ENCODE peak calls at places on chromosomes 12 and 14, in ten cellular contexts. One of them, this sample, is unnamed.
A peak's percentile ranks its signal among the peaks of the same experiment; 100 is the strongest.

GRCh38 chr12:83841620-83842019 is 1071.0 kb downstream of the SLC6A15 start:
- DNase-seq in CD4-positive, CD25-positive, alpha-beta regulatory T cell: no peak
- DNase-seq in cardiac fibroblast: no peak
- DNase-seq in neuronal stem cell: no peak
- DNase-seq in CD4-positive, alpha-beta T cell: no peak
- DNase-seq in uterus: no peak
- DNase-seq in activated CD8-positive, alpha-beta memory T cell treated with anti-CD3 and anti-CD28 coated beads for 24 hours: no peak
- DNase-seq in substantia nigra: no peak
- DNase-seq in heart left ventricle: no peak
- DNase-seq in stimulated activated CD4-positive, alpha-beta T cell treated with anti-CD3 and anti-CD28 coated beads, TNF-alpha, amount 100 ng/mL, for 1 hour: no peak
- DNase-seq in this sample: no peak

GRCh38 chr14:100155049-100155621 is 4.3 kb downstream of the DEGS2 start:
- DNase-seq in heart left ventricle: no peak
- DNase-seq in CD4-positive, alpha-beta T cell: no peak
- DNase-seq in neuronal stem cell: no peak
- DNase-seq in CD4-positive, CD25-positive, alpha-beta regulatory T cell: no peak
- DNase-seq in substantia nigra: no peak
- DNase-seq in uterus: no peak
- DNase-seq in cardiac fibroblast: no peak
- DNase-seq in activated CD8-positive, alpha-beta memory T cell treated with anti-CD3 and anti-CD28 coated beads for 24 hours: peak; percentile 72
- DNase-seq in stimulated activated CD4-positive, alpha-beta T cell treated with anti-CD3 and anti-CD28 coated beads, TNF-alpha, amount 100 ng/mL, for 1 hour: no peak
- DNase-seq in this sample: no peak

GRCh38 chr14:55929136-55929535 is 189.1 kb upstream of the PELI2 start:
- DNase-seq in stimulated activated CD4-positive, alpha-beta T cell treated with anti-CD3 and anti-CD28 coated beads, TNF-alpha, amount 100 ng/mL, for 1 hour: no peak
- DNase-seq in neuronal stem cell: no peak
- DNase-seq in heart left ventricle: no peak
- DNase-seq in CD4-positive, CD25-positive, alpha-beta regulatory T cell: no peak
- DNase-seq in substantia nigra: no peak
- DNase-seq in cardiac fibroblast: no peak
- DNase-seq in CD4-positive, alpha-beta T cell: no peak
- DNase-seq in activated CD8-positive, alpha-beta memory T cell treated with anti-CD3 and anti-CD28 coated beads for 24 hours: no peak
- DNase-seq in uterus: no peak
- DNase-seq in this sample: no peak

GRCh38 chr12:31331242-31331641 is 5.3 kb upstream of the SINHCAF start:
- DNase-seq in CD4-positive, CD25-positive, alpha-beta regulatory T cell: no peak
- DNase-seq in heart left ventricle: no peak
- DNase-seq in neuronal stem cell: no peak
- DNase-seq in uterus: no peak
- DNase-seq in activated CD8-positive, alpha-beta memory T cell treated with anti-CD3 and anti-CD28 coated beads for 24 hours: no peak
- DNase-seq in CD4-positive, alpha-beta T cell: no peak
- DNase-seq in stimulated activated CD4-positive, alpha-beta T cell treated with anti-CD3 and anti-CD28 coated beads, TNF-alpha, amount 100 ng/mL, for 1 hour: no peak
- DNase-seq in substantia nigra: no peak
- DNase-seq in cardiac fibroblast: no peak
- DNase-seq in this sample: no peak

GRCh38 chr14:100536141-100536540 is 51.1 kb downstream of the BEGAIN start:
- DNase-seq in neuronal stem cell: no peak
- DNase-seq in activated CD8-positive, alpha-beta memory T cell treated with anti-CD3 and anti-CD28 coated beads for 24 hours: no peak
- DNase-seq in substantia nigra: no peak
- DNase-seq in CD4-positive, CD25-positive, alpha-beta regulatory T cell: no peak
- DNase-seq in cardiac fibroblast: no peak
- DNase-seq in heart left ventricle: peak; percentile 1
- DNase-seq in CD4-positive, alpha-beta T cell: no peak
- DNase-seq in stimulated activated CD4-positive, alpha-beta T cell treated with anti-CD3 and anti-CD28 coated beads, TNF-alpha, amount 100 ng/mL, for 1 hour: no peak
- DNase-seq in uterus: no peak
- DNase-seq in this sample: no peak

GRCh38 chr12:120361506-120362208 is 7.3 kb downstream of the MSI1 start:
- DNase-seq in activated CD8-positive, alpha-beta memory T cell treated with anti-CD3 and anti-CD28 coated beads for 24 hours: no peak
- DNase-seq in cardiac fibroblast: peak; percentile 83
- DNase-seq in neuronal stem cell: peak; percentile 99
- DNase-seq in CD4-positive, alpha-beta T cell: no peak
- DNase-seq in stimulated activated CD4-positive, alpha-beta T cell treated with anti-CD3 and anti-CD28 coated beads, TNF-alpha, amount 100 ng/mL, for 1 hour: no peak
- DNase-seq in substantia nigra: peak; percentile 55
- DNase-seq in heart left ventricle: peak; percentile 68
- DNase-seq in CD4-positive, CD25-positive, alpha-beta regulatory T cell: no peak
- DNase-seq in uterus: peak; percentile 62
- DNase-seq in this sample: no peak

GRCh38 chr12:8917751-8918150 is 3.4 kb downstream of the PHC1 start:
- DNase-seq in heart left ventricle: no peak
- DNase-seq in substantia nigra: no peak
- DNase-seq in stimulated activated CD4-positive, alpha-beta T cell treated with anti-CD3 and anti-CD28 coated beads, TNF-alpha, amount 100 ng/mL, for 1 hour: no peak
- DNase-seq in uterus: no peak
- DNase-seq in CD4-positive, alpha-beta T cell: no peak
- DNase-seq in neuronal stem cell: no peak
- DNase-seq in activated CD8-positive, alpha-beta memory T cell treated with anti-CD3 and anti-CD28 coated beads for 24 hours: no peak
- DNase-seq in CD4-positive, CD25-positive, alpha-beta regulatory T cell: no peak
- DNase-seq in cardiac fibroblast: no peak
- DNase-seq in this sample: no peak

GRCh38 chr12:89243786-89244185 is 108.5 kb downstream of the DUSP6 start:
- DNase-seq in substantia nigra: no peak
- DNase-seq in neuronal stem cell: no peak
- DNase-seq in stimulated activated CD4-positive, alpha-beta T cell treated with anti-CD3 and anti-CD28 coated beads, TNF-alpha, amount 100 ng/mL, for 1 hour: no peak
- DNase-seq in CD4-positive, alpha-beta T cell: no peak
- DNase-seq in CD4-positive, CD25-positive, alpha-beta regulatory T cell: no peak
- DNase-seq in activated CD8-positive, alpha-beta memory T cell treated with anti-CD3 and anti-CD28 coated beads for 24 hours: no peak
- DNase-seq in uterus: no peak
- DNase-seq in cardiac fibroblast: no peak
- DNase-seq in heart left ventricle: no peak
- DNase-seq in this sample: no peak

GRCh38 chr12:114692558-114693531 is 8.9 kb upstream of the TBX3 start:
- DNase-seq in cardiac fibroblast: no peak
- DNase-seq in substantia nigra: no peak
- DNase-seq in CD4-positive, CD25-positive, alpha-beta regulatory T cell: no peak
- DNase-seq in CD4-positive, alpha-beta T cell: no peak
- DNase-seq in uterus: no peak
- DNase-seq in heart left ventricle: no peak
- DNase-seq in neuronal stem cell: no peak
- DNase-seq in stimulated activated CD4-positive, alpha-beta T cell treated with anti-CD3 and anti-CD28 coated beads, TNF-alpha, amount 100 ng/mL, for 1 hour: no peak
- DNase-seq in activated CD8-positive, alpha-beta memory T cell treated with anti-CD3 and anti-CD28 coated beads for 24 hours: no peak
- DNase-seq in this sample: no peak

GRCh38 chr12:14833952-14834351 is 9.4 kb downstream of the ART4 start:
- DNase-seq in stimulated activated CD4-positive, alpha-beta T cell treated with anti-CD3 and anti-CD28 coated beads, TNF-alpha, amount 100 ng/mL, for 1 hour: no peak
- DNase-seq in CD4-positive, alpha-beta T cell: no peak
- DNase-seq in substantia nigra: no peak
- DNase-seq in heart left ventricle: no peak
- DNase-seq in neuronal stem cell: no peak
- DNase-seq in CD4-positive, CD25-positive, alpha-beta regulatory T cell: no peak
- DNase-seq in cardiac fibroblast: no peak
- DNase-seq in activated CD8-positive, alpha-beta memory T cell treated with anti-CD3 and anti-CD28 coated beads for 24 hours: no peak
- DNase-seq in uterus: no peak
- DNase-seq in this sample: no peak

GRCh38 chr14:22549981-22550670 is 38.9 kb downstream of the DAD1 start:
- DNase-seq in CD4-positive, CD25-positive, alpha-beta regulatory T cell: peak; percentile 66
- DNase-seq in uterus: no peak
- DNase-seq in activated CD8-positive, alpha-beta memory T cell treated with anti-CD3 and anti-CD28 coated beads for 24 hours: peak; percentile 86
- DNase-seq in neuronal stem cell: no peak
- DNase-seq in CD4-positive, alpha-beta T cell: peak; percentile 60
- DNase-seq in stimulated activated CD4-positive, alpha-beta T cell treated with anti-CD3 and anti-CD28 coated beads, TNF-alpha, amount 100 ng/mL, for 1 hour: no peak
- DNase-seq in substantia nigra: no peak
- DNase-seq in heart left ventricle: no peak
- DNase-seq in cardiac fibroblast: peak; percentile 42
- DNase-seq in this sample: no peak

GRCh38 chr14:99246536-99247083 is 25.4 kb downstream of the BCL11B start:
- DNase-seq in cardiac fibroblast: no peak
- DNase-seq in CD4-positive, alpha-beta T cell: peak; percentile 58
- DNase-seq in CD4-positive, CD25-positive, alpha-beta regulatory T cell: no peak
- DNase-seq in activated CD8-positive, alpha-beta memory T cell treated with anti-CD3 and anti-CD28 coated beads for 24 hours: peak; percentile 78
- DNase-seq in substantia nigra: no peak
- DNase-seq in neuronal stem cell: no peak
- DNase-seq in heart left ventricle: no peak
- DNase-seq in uterus: no peak
- DNase-seq in stimulated activated CD4-positive, alpha-beta T cell treated with anti-CD3 and anti-CD28 coated beads, TNF-alpha, amount 100 ng/mL, for 1 hour: no peak
- DNase-seq in this sample: no peak

GRCh38 chr14:34537677-34538009 is 1.9 kb downstream of the EAPP start:
- DNase-seq in uterus: no peak
- DNase-seq in stimulated activated CD4-positive, alpha-beta T cell treated with anti-CD3 and anti-CD28 coated beads, TNF-alpha, amount 100 ng/mL, for 1 hour: no peak
- DNase-seq in cardiac fibroblast: no peak
- DNase-seq in activated CD8-positive, alpha-beta memory T cell treated with anti-CD3 and anti-CD28 coated beads for 24 hours: no peak
- DNase-seq in CD4-positive, CD25-positive, alpha-beta regulatory T cell: no peak
- DNase-seq in heart left ventricle: no peak
- DNase-seq in neuronal stem cell: no peak
- DNase-seq in CD4-positive, alpha-beta T cell: no peak
- DNase-seq in substantia nigra: no peak
- DNase-seq in this sample: no peak

GRCh38 chr12:88627501-88627900 is 47.2 kb upstream of the KITLG start:
- DNase-seq in cardiac fibroblast: peak; percentile 40
- DNase-seq in CD4-positive, alpha-beta T cell: no peak
- DNase-seq in substantia nigra: no peak
- DNase-seq in heart left ventricle: no peak
- DNase-seq in CD4-positive, CD25-positive, alpha-beta regulatory T cell: no peak
- DNase-seq in stimulated activated CD4-positive, alpha-beta T cell treated with anti-CD3 and anti-CD28 coated beads, TNF-alpha, amount 100 ng/mL, for 1 hour: no peak
- DNase-seq in neuronal stem cell: no peak
- DNase-seq in uterus: no peak
- DNase-seq in activated CD8-positive, alpha-beta memory T cell treated with anti-CD3 and anti-CD28 coated beads for 24 hours: no peak
- DNase-seq in this sample: no peak

GRCh38 chr12:48197967-48198618 is 5.0 kb downstream of the OR10AD1 start:
- DNase-seq in CD4-positive, alpha-beta T cell: peak; percentile 80
- DNase-seq in cardiac fibroblast: peak; percentile 96
- DNase-seq in neuronal stem cell: peak; percentile 90
- DNase-seq in uterus: peak; percentile 96
- DNase-seq in heart left ventricle: peak; percentile 99
- DNase-seq in stimulated activated CD4-positive, alpha-beta T cell treated with anti-CD3 and anti-CD28 coated beads, TNF-alpha, amount 100 ng/mL, for 1 hour: peak; percentile 76
- DNase-seq in CD4-positive, CD25-positive, alpha-beta regulatory T cell: peak; percentile 88
- DNase-seq in activated CD8-positive, alpha-beta memory T cell treated with anti-CD3 and anti-CD28 coated beads for 24 hours: peak; percentile 94
- DNase-seq in substantia nigra: peak; percentile 78
- DNase-seq in this sample: peak; percentile 87

GRCh38 chr12:61538951-61539350 is 721.3 kb upstream of the USP15 start:
- DNase-seq in heart left ventricle: no peak
- DNase-seq in neuronal stem cell: no peak
- DNase-seq in uterus: no peak
- DNase-seq in stimulated activated CD4-positive, alpha-beta T cell treated with anti-CD3 and anti-CD28 coated beads, TNF-alpha, amount 100 ng/mL, for 1 hour: no peak
- DNase-seq in cardiac fibroblast: no peak
- DNase-seq in substantia nigra: no peak
- DNase-seq in activated CD8-positive, alpha-beta memory T cell treated with anti-CD3 and anti-CD28 coated beads for 24 hours: no peak
- DNase-seq in CD4-positive, CD25-positive, alpha-beta regulatory T cell: no peak
- DNase-seq in CD4-positive, alpha-beta T cell: no peak
- DNase-seq in this sample: no peak

GRCh38 chr12:50566066-50566465 is 61.3 kb downstream of the DIP2B start:
- DNase-seq in activated CD8-positive, alpha-beta memory T cell treated with anti-CD3 and anti-CD28 coated beads for 24 hours: no peak
- DNase-seq in stimulated activated CD4-positive, alpha-beta T cell treated with anti-CD3 and anti-CD28 coated beads, TNF-alpha, amount 100 ng/mL, for 1 hour: no peak
- DNase-seq in CD4-positive, alpha-beta T cell: no peak
- DNase-seq in cardiac fibroblast: no peak
- DNase-seq in substantia nigra: no peak
- DNase-seq in heart left ventricle: no peak
- DNase-seq in CD4-positive, CD25-positive, alpha-beta regulatory T cell: no peak
- DNase-seq in uterus: no peak
- DNase-seq in neuronal stem cell: no peak
- DNase-seq in this sample: no peak

This sample was measured in kidney glomerular epithelial cell.